ENCODE peak calls at places on chromosomes 4 and X, in five cellular contexts. One of them, this sample, is unnamed.

GRCh38 chr4:113756005-113756410 is 5.5 kb downstream of the CAMK2D start:
- DNase-seq in CD8-positive, alpha-beta memory T cell: no peak
- DNase-seq in fibroblast of lung: peak
- DNase-seq in pancreas: no peak
- DNase-seq in foreskin keratinocyte: peak
- DNase-seq in this sample: peak

GRCh38 chr4:67019670-67020069 is 525.6 kb downstream of the CENPC start:
- DNase-seq in CD8-positive, alpha-beta memory T cell: no peak
- DNase-seq in fibroblast of lung: no peak
- DNase-seq in pancreas: no peak
- DNase-seq in foreskin keratinocyte: no peak
- DNase-seq in this sample: no peak

GRCh38 chr4:42570221-42570620 is 86.7 kb downstream of the ATP8A1 start:
- DNase-seq in CD8-positive, alpha-beta memory T cell: no peak
- DNase-seq in fibroblast of lung: no peak
- DNase-seq in pancreas: peak
- DNase-seq in foreskin keratinocyte: no peak
- DNase-seq in this sample: no peak

GRCh38 chr4:127685292-127685691 is 44.9 kb upstream of the SLC25A31 start:
- DNase-seq in CD8-positive, alpha-beta memory T cell: no peak
- DNase-seq in fibroblast of lung: no peak
- DNase-seq in pancreas: no peak
- DNase-seq in foreskin keratinocyte: peak
- DNase-seq in this sample: peak

GRCh38 chr4:122744229-122744628 is 11.7 kb downstream of the BBS12 start:
- DNase-seq in CD8-positive, alpha-beta memory T cell: no peak
- DNase-seq in fibroblast of lung: peak
- DNase-seq in pancreas: no peak
- DNase-seq in foreskin keratinocyte: no peak
- DNase-seq in this sample: no peak

GRCh38 chrX:68659385-68659784 is 11.9 kb downstream of the STARD8 start:
- DNase-seq in CD8-positive, alpha-beta memory T cell: no peak
- DNase-seq in fibroblast of lung: no peak
- DNase-seq in pancreas: no peak
- DNase-seq in foreskin keratinocyte: no peak
- DNase-seq in this sample: no peak

GRCh38 chr4:136651932-136652331 is 880.4 kb downstream of the PCDH18 start:
- DNase-seq in CD8-positive, alpha-beta memory T cell: no peak
- DNase-seq in fibroblast of lung: peak
- DNase-seq in pancreas: no peak
- DNase-seq in foreskin keratinocyte: no peak
- DNase-seq in this sample: no peak

GRCh38 chr4:8689741-8690140 is 97.2 kb downstream of the CPZ start:
- DNase-seq in CD8-positive, alpha-beta memory T cell: no peak
- DNase-seq in fibroblast of lung: no peak
- DNase-seq in pancreas: no peak
- DNase-seq in foreskin keratinocyte: no peak
- DNase-seq in this sample: no peak

GRCh38 chr4:55008166-55009056 is 117.0 kb downstream of the KDR start:
- DNase-seq in CD8-positive, alpha-beta memory T cell: no peak
- DNase-seq in fibroblast of lung: no peak
- DNase-seq in pancreas: no peak
- DNase-seq in foreskin keratinocyte: no peak
- DNase-seq in this sample: no peak

GRCh38 chrX:20515841-20516461 is 249.2 kb upstream of the RPS6KA3 start:
- DNase-seq in CD8-positive, alpha-beta memory T cell: no peak
- DNase-seq in fibroblast of lung: peak
- DNase-seq in pancreas: no peak
- DNase-seq in foreskin keratinocyte: peak
- DNase-seq in this sample: peak

GRCh38 chr4:117783716-117784115 is 250.6 kb upstream of the NDST3 start:
- DNase-seq in CD8-positive, alpha-beta memory T cell: no peak
- DNase-seq in fibroblast of lung: peak
- DNase-seq in pancreas: no peak
- DNase-seq in foreskin keratinocyte: peak
- DNase-seq in this sample: peak

GRCh38 chr4:188109157-188109755 is at the start of gene TRIML2:
- DNase-seq in CD8-positive, alpha-beta memory T cell: no peak
- DNase-seq in fibroblast of lung: no peak
- DNase-seq in pancreas: no peak
- DNase-seq in foreskin keratinocyte: peak
- DNase-seq in this sample: peak

GRCh38 chrX:53260836-53261235 is 20.5 kb downstream of the IQSEC2 start:
- DNase-seq in CD8-positive, alpha-beta memory T cell: no peak
- DNase-seq in fibroblast of lung: no peak
- DNase-seq in pancreas: no peak
- DNase-seq in foreskin keratinocyte: no peak
- DNase-seq in this sample: no peak

DNA sequence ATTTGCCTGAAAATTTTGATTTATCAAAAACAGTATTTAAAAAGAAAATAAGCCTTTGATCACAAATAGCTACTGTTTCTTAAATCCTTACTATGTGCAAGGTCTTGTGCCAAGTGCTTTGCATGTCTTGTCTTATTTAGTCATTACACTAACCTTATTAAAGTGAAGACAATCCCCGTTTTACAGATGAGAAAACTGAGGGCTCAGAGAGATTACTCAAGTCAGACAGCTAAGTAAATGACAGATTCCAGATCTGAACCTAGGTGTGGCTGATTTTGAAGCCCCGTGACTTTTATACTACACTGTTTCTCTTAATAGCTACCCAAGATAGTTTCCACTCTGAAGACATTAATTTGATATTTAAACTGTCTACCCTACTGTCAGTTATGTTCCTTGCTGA is 38.2 kb downstream of the AFF2 start:
- DNase-seq in CD8-positive, alpha-beta memory T cell: no peak
- DNase-seq in fibroblast of lung: no peak
- DNase-seq in pancreas: no peak
- DNase-seq in foreskin keratinocyte: no peak
- DNase-seq in this sample: no peak
- H3K27ac ChIP-seq in CD8-positive, alpha-beta memory T cell: no peak
- H3K27ac ChIP-seq in fibroblast of lung: no peak
- H3K27ac ChIP-seq in pancreas: no peak
- H3K27ac ChIP-seq in foreskin keratinocyte: no peak
- H3K27ac ChIP-seq in this sample: no peak

GRCh38 chr4:7201351-7202305 is 9.3 kb downstream of the SORCS2 start:
- DNase-seq in CD8-positive, alpha-beta memory T cell: no peak
- DNase-seq in fibroblast of lung: no peak
- DNase-seq in pancreas: no peak
- DNase-seq in foreskin keratinocyte: no peak
- DNase-seq in this sample: no peak

GRCh38 chr4:7202391-7202790 is 10.1 kb downstream of the SORCS2 start:
- DNase-seq in CD8-positive, alpha-beta memory T cell: no peak
- DNase-seq in fibroblast of lung: no peak
- DNase-seq in pancreas: no peak
- DNase-seq in foreskin keratinocyte: no peak
- DNase-seq in this sample: no peak

GRCh38 chr4:7199129-7199725 is 6.9 kb downstream of the SORCS2 start:
- DNase-seq in CD8-positive, alpha-beta memory T cell: no peak
- DNase-seq in fibroblast of lung: no peak
- DNase-seq in pancreas: no peak
- DNase-seq in foreskin keratinocyte: no peak
- DNase-seq in this sample: no peak

GRCh38 chr4:7199771-7200441 is 7.6 kb downstream of the SORCS2 start:
- DNase-seq in CD8-positive, alpha-beta memory T cell: no peak
- DNase-seq in fibroblast of lung: no peak
- DNase-seq in pancreas: no peak
- DNase-seq in foreskin keratinocyte: no peak
- DNase-seq in this sample: no peak

GRCh38 chr4:7200801-7201200 is 8.5 kb downstream of the SORCS2 start:
- DNase-seq in CD8-positive, alpha-beta memory T cell: no peak
- DNase-seq in fibroblast of lung: no peak
- DNase-seq in pancreas: no peak
- DNase-seq in foreskin keratinocyte: no peak
- DNase-seq in this sample: no peak
- H3K27ac ChIP-seq in CD8-positive, alpha-beta memory T cell: no peak
- H3K27ac ChIP-seq in fibroblast of lung: no peak
- H3K27ac ChIP-seq in pancreas: no peak
- H3K27ac ChIP-seq in foreskin keratinocyte: no peak
- H3K27ac ChIP-seq in this sample: no peak

GRCh38 chrX:10175317-10175871 is 18.6 kb downstream of the CLCN4 start:
- DNase-seq in CD8-positive, alpha-beta memory T cell: no peak
- DNase-seq in fibroblast of lung: peak
- DNase-seq in pancreas: no peak
- DNase-seq in foreskin keratinocyte: no peak
- DNase-seq in this sample: no peak

GRCh38 chrX:10173331-10173900 is 16.6 kb downstream of the CLCN4 start:
- DNase-seq in CD8-positive, alpha-beta memory T cell: no peak
- DNase-seq in fibroblast of lung: peak
- DNase-seq in pancreas: no peak
- DNase-seq in foreskin keratinocyte: peak
- DNase-seq in this sample: peak

GRCh38 chrX:10172867-10173266 is 16.1 kb downstream of the CLCN4 start:
- DNase-seq in CD8-positive, alpha-beta memory T cell: no peak
- DNase-seq in fibroblast of lung: no peak
- DNase-seq in pancreas: no peak
- DNase-seq in foreskin keratinocyte: no peak
- DNase-seq in this sample: no peak

GRCh38 chrX:10174810-10175209 is 18.0 kb downstream of the CLCN4 start:
- DNase-seq in CD8-positive, alpha-beta memory T cell: no peak
- DNase-seq in fibroblast of lung: no peak
- DNase-seq in pancreas: no peak
- DNase-seq in foreskin keratinocyte: no peak
- DNase-seq in this sample: no peak

GRCh38 chrX:10174051-10174450 is 17.3 kb downstream of the CLCN4 start:
- DNase-seq in CD8-positive, alpha-beta memory T cell: no peak
- DNase-seq in fibroblast of lung: no peak
- DNase-seq in pancreas: no peak
- DNase-seq in foreskin keratinocyte: no peak
- DNase-seq in this sample: no peak
- H3K27ac ChIP-seq in CD8-positive, alpha-beta memory T cell: no peak
- H3K27ac ChIP-seq in fibroblast of lung: no peak
- H3K27ac ChIP-seq in pancreas: no peak
- H3K27ac ChIP-seq in foreskin keratinocyte: no peak
- H3K27ac ChIP-seq in this sample: peak

GRCh38 chr4:68129793-68130192 is at the start of gene TMPRSS11F:
- DNase-seq in CD8-positive, alpha-beta memory T cell: no peak
- DNase-seq in fibroblast of lung: no peak
- DNase-seq in pancreas: no peak
- DNase-seq in foreskin keratinocyte: peak
- DNase-seq in this sample: peak
- H3K27ac ChIP-seq in CD8-positive, alpha-beta memory T cell: no peak
- H3K27ac ChIP-seq in fibroblast of lung: no peak
- H3K27ac ChIP-seq in pancreas: no peak
- H3K27ac ChIP-seq in foreskin keratinocyte: peak
- H3K27ac ChIP-seq in this sample: no peak

DNA sequence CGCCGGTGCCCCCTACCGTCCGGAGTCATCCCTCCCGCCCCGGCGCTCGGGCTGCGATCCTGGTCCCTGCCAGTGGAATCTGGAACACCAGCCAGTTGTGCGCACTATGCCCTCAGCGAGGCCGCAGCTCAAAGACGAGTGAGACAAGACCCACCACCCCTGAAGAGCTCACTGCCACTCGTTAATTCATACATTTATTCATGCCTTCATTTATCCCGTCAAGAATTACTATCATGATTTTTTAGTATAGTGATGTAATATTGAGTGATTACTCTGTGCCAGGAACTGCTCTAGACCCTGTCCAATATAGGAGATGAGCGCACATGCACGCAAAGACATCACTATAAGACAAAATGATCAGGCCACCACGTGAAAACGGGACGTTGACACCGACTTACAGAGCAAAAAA is 252 bp upstream of the PPA2 start:
- DNase-seq in CD8-positive, alpha-beta memory T cell: no peak
- DNase-seq in fibroblast of lung: peak
- DNase-seq in pancreas: peak
- DNase-seq in foreskin keratinocyte: no peak
- DNase-seq in this sample: peak
- H3K27ac ChIP-seq in CD8-positive, alpha-beta memory T cell: peak
- H3K27ac ChIP-seq in fibroblast of lung: peak
- H3K27ac ChIP-seq in pancreas: peak
- H3K27ac ChIP-seq in foreskin keratinocyte: no peak
- H3K27ac ChIP-seq in this sample: peak

DNA sequence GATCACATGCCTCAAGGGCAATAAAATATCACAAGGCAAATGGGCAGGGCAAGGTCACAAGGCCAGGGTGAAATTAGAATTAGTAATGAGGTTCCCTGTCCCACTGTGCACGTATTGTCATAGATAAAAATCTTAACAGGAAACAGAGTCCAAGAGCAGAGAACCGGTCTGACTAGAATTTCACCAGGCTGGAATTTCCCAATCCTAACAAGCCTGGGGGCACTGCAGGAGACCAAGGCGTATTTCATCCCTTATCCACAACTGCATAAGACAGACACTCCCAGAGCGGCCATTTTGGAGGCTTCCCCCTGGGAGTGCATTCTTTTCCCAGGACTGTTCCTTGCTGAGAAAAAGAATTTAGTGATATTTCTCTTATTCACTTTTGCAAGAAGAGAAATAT is 25.9 kb upstream of the PRDM5 start:
- DNase-seq in CD8-positive, alpha-beta memory T cell: no peak
- DNase-seq in fibroblast of lung: no peak
- DNase-seq in pancreas: no peak
- DNase-seq in foreskin keratinocyte: peak
- DNase-seq in this sample: peak
- H3K27ac ChIP-seq in CD8-positive, alpha-beta memory T cell: no peak
- H3K27ac ChIP-seq in fibroblast of lung: no peak
- H3K27ac ChIP-seq in pancreas: no peak
- H3K27ac ChIP-seq in foreskin keratinocyte: no peak
- H3K27ac ChIP-seq in this sample: no peak

This sample was measured in mammary epithelial cell.